ENCODE peak calls at places on chromosomes 6 and 20, in five cellular contexts. Y is hypothalamus, R is RWPE1, Z is T-helper 2 cell, V is hippocampal formation. L is an unnamed sample.

GRCh38 chr20:52190437-52191131 is 995 bp downstream of the ZFP64 start:
- DNase-seq in Y (no peak), R (peak), Z (peak), V (peak), L (no peak)

GRCh38 chr6:80439721-80440488 is 333.4 kb downstream of the BCKDHB start:
- DNase-seq in Y (no peak), R (peak), Z (no peak), V (no peak), L (no peak)

GRCh38 chr6:106442351-106442750 is 81.8 kb downstream of the CRYBG1 start:
- DNase-seq in Y (no peak), R (no peak), Z (no peak), V (no peak), L (no peak)

GRCh38 chr6:46325561-46326525 is 155.1 kb upstream of the ENPP5 start:
- DNase-seq in Y (peak), R (no peak), Z (no peak), V (peak), L (peak)

GRCh38 chr6:4272996-4273395 is 137.6 kb upstream of the ECI2 start:
- DNase-seq in Y (no peak), R (no peak), Z (no peak), V (no peak), L (no peak)

GRCh38 chr6:24861934-24862333 is 63.2 kb upstream of the ARMH2 start:
- DNase-seq in Y (no peak), R (no peak), Z (no peak), V (no peak), L (no peak)

GRCh38 chr6:118917550-118918321 is 17.2 kb downstream of the MCM9 start:
- DNase-seq in Y (no peak), R (no peak), Z (no peak), V (no peak), L (no peak)

GRCh38 chr6:130018830-130019795 is 732 bp downstream of the L3MBTL3 start:
- DNase-seq in Y (peak), R (peak), Z (peak), V (no peak), L (peak)

GRCh38 chr6:25150863-25151262 is 128.3 kb upstream of the CARMIL1 start:
- DNase-seq in Y (no peak), R (no peak), Z (no peak), V (no peak), L (no peak)

GRCh38 chr6:146543211-146543939 is at the start of gene RAB32:
- DNase-seq in Y (peak), R (peak), Z (no peak), V (peak), L (peak)

GRCh38 chr6:151630991-151631655 is 137.3 kb downstream of the CCDC170 start:
- DNase-seq in Y (no peak), R (no peak), Z (no peak), V (no peak), L (no peak)

GRCh38 chr6:133225560-133225959 is 15.6 kb upstream of the EYA4 start:
- DNase-seq in Y (no peak), R (no peak), Z (no peak), V (no peak), L (no peak)

GRCh38 chr6:20159781-20160540 is 52.3 kb downstream of the MBOAT1 start:
- DNase-seq in Y (no peak), R (no peak), Z (no peak), V (peak), L (no peak)

GRCh38 chr6:123965894-123966293 is 162.2 kb downstream of the NKAIN2 start:
- DNase-seq in Y (no peak), R (peak), Z (no peak), V (peak), L (peak)

GRCh38 chr6:39754493-39755115 is 29.4 kb upstream of the KIF6 start:
- DNase-seq in Y (no peak), R (no peak), Z (no peak), V (no peak), L (no peak)

GRCh38 chr20:53655909-53656652 is 62.4 kb upstream of the ZNF217 start:
- DNase-seq in Y (no peak), R (no peak), Z (no peak), V (no peak), L (no peak)

L was measured in ELF-1.